ENCODE peak calls at places on chromosomes 5 and 9, in ten cellular contexts. Z is fibroblast of lung; I is fibroblast of pulmonary artery; X is NCI-H446 treated with DMSO at 0.1 percent for 48 hours; S is GM20000; V is tibial artery; C is astrocyte of the spinal cord; N is amygdala; O is activated CD4-positive, alpha-beta T cell treated with anti-CD3 and anti-CD28 coated beads, Interleukin-2, amount 10 ng/mL, durations not matched to agents 7 days and 5 days; H is central memory CD4-positive, alpha-beta T cell. Y is an unnamed sample.

GRCh38 chr9:134651226-134651905 is 9.8 kb downstream of the COL5A1 start:
- DNase-seq in Z (no peak), I (no peak), X (no peak), S (no peak), V (peak), C (no peak), N (no peak), O (no peak), H (no peak), Y (no peak)

GRCh38 chr5:174303035-174303434 is 257.5 kb downstream of the NSG2 start:
- DNase-seq in Z (no peak), I (no peak), X (no peak), S (no peak), V (no peak), C (no peak), N (no peak), O (no peak), H (no peak), Y (no peak)

GRCh38 chr5:66929995-66930394 is 266.6 kb downstream of the CD180 start:
- DNase-seq in Z (no peak), I (no peak), X (no peak), S (no peak), V (no peak), C (no peak), N (no peak), O (no peak), H (no peak), Y (no peak)

GRCh38 chr9:18768951-18769622 is 263.9 kb downstream of the SAXO1 start:
- DNase-seq in Z (no peak), I (no peak), X (no peak), S (peak), V (no peak), C (no peak), N (no peak), O (no peak), H (no peak), Y (no peak)

GRCh38 chr5:137220523-137220927 is 278.6 kb downstream of the SPOCK1 start:
- DNase-seq in Z (peak), I (peak), X (peak), S (peak), V (no peak), C (peak), N (no peak), O (no peak), H (no peak), Y (peak)

GRCh38 chr5:142601432-142601831 is 84.5 kb downstream of the FGF1 start:
- DNase-seq in Z (no peak), I (no peak), X (no peak), S (no peak), V (no peak), C (no peak), N (no peak), O (no peak), H (no peak), Y (no peak)

GRCh38 chr5:167284491-167284890 is 1007.0 kb upstream of the WWC1 start:
- DNase-seq in Z (peak), I (peak), X (no peak), S (no peak), V (no peak), C (peak), N (no peak), O (no peak), H (no peak), Y (no peak)

GRCh38 chr9:2916382-2916985 is 72.6 kb upstream of the PUM3 start:
- DNase-seq in Z (no peak), I (peak), X (peak), S (no peak), V (no peak), C (no peak), N (no peak), O (no peak), H (no peak), Y (no peak)

GRCh38 chr9:137457406-137458193 is 1.5 kb downstream of the NSMF start:
- DNase-seq in Z (no peak), I (no peak), X (no peak), S (no peak), V (peak), C (no peak), N (no peak), O (no peak), H (no peak), Y (no peak)

GRCh38 chr9:114071197-114071795 is 6.8 kb downstream of the AMBP start:
- DNase-seq in Z (no peak), I (no peak), X (no peak), S (no peak), V (peak), C (no peak), N (no peak), O (no peak), H (no peak), Y (no peak)

GRCh38 chr5:113171520-113171919 is 194.9 kb downstream of the DCP2 start:
- DNase-seq in Z (no peak), I (no peak), X (no peak), S (no peak), V (no peak), C (no peak), N (no peak), O (no peak), H (no peak), Y (no peak)

GRCh38 chr5:120452471-120452870 is 11.6 kb upstream of the PRR16 start:
- DNase-seq in Z (no peak), I (no peak), X (no peak), S (no peak), V (no peak), C (no peak), N (no peak), O (no peak), H (no peak), Y (no peak)

GRCh38 chr9:82606761-82607382 is 456.1 kb downstream of the RASEF start:
- DNase-seq in Z (peak), I (peak), X (peak), S (peak), V (no peak), C (peak), N (no peak), O (peak), H (no peak), Y (peak)

GRCh38 chr5:123344819-123345426 is 78.3 kb downstream of the CEP120 start:
- DNase-seq in Z (peak), I (peak), X (no peak), S (no peak), V (peak), C (peak), N (peak), O (peak), H (no peak), Y (peak)

GRCh38 chr9:84375954-84376353 is 35.4 kb upstream of the SLC28A3 start:
- DNase-seq in Z (no peak), I (no peak), X (no peak), S (no peak), V (no peak), C (no peak), N (no peak), O (no peak), H (no peak), Y (no peak)

GRCh38 chr5:179271301-179271650 is 74.0 kb downstream of the ADAMTS2 start:
- DNase-seq in Z (no peak), I (no peak), X (no peak), S (no peak), V (peak), C (no peak), N (no peak), O (no peak), H (no peak), Y (no peak)

GRCh38 chr9:133788819-133789733 is 50.9 kb upstream of the SARDH start:
- DNase-seq in Z (no peak), I (no peak), X (no peak), S (no peak), V (no peak), C (no peak), N (peak), O (no peak), H (no peak), Y (no peak)

GRCh38 chr9:96116275-96117051 is 185.5 kb downstream of the HSD17B3 start:
- DNase-seq in Z (peak), I (no peak), X (no peak), S (no peak), V (no peak), C (no peak), N (peak), O (no peak), H (no peak), Y (no peak)

GRCh38 chr5:103452089-103452488 is 110.5 kb downstream of the NUDT12 start:
- DNase-seq in Z (no peak), I (no peak), X (no peak), S (no peak), V (no peak), C (no peak), N (no peak), O (no peak), H (no peak), Y (no peak)

GRCh38 chr9:91845839-91846238 is 104.2 kb downstream of the ROR2 start:
- DNase-seq in Z (no peak), I (no peak), X (no peak), S (no peak), V (no peak), C (no peak), N (no peak), O (no peak), H (no peak), Y (no peak)

GRCh38 chr5:100772548-100772947 is 130.5 kb downstream of the ST8SIA4 start:
- DNase-seq in Z (no peak), I (no peak), X (no peak), S (no peak), V (no peak), C (no peak), N (no peak), O (no peak), H (no peak), Y (no peak)

GRCh38 chr9:76143834-76144233 is 250.4 kb downstream of the RFK start:
- DNase-seq in Z (no peak), I (no peak), X (no peak), S (no peak), V (no peak), C (no peak), N (no peak), O (no peak), H (no peak), Y (no peak)

GRCh38 chr5:15521349-15521937 is 21.5 kb downstream of the FBXL7 start:
- DNase-seq in Z (no peak), I (peak), X (no peak), S (no peak), V (no peak), C (no peak), N (no peak), O (no peak), H (no peak), Y (no peak)

GRCh38 chr5:154521756-154522155 is 43.7 kb upstream of the HAND1 start:
- DNase-seq in Z (no peak), I (no peak), X (no peak), S (no peak), V (no peak), C (no peak), N (no peak), O (no peak), H (no peak), Y (no peak)

GRCh38 chr5:38403407-38403806 is 145.0 kb downstream of the EGFLAM start:
- DNase-seq in Z (peak), I (peak), X (no peak), S (no peak), V (no peak), C (no peak), N (no peak), O (no peak), H (no peak), Y (no peak)

GRCh38 chr5:155278524-155278923 is 265.0 kb downstream of the KIF4B start:
- DNase-seq in Z (no peak), I (no peak), X (no peak), S (no peak), V (no peak), C (no peak), N (no peak), O (no peak), H (no peak), Y (no peak)

GRCh38 chr5:85049020-85049419 is 664.3 kb upstream of the EDIL3 start:
- DNase-seq in Z (peak), I (peak), X (peak), S (no peak), V (no peak), C (peak), N (no peak), O (no peak), H (no peak), Y (no peak)

GRCh38 chr9:88313364-88314220 is 74.7 kb upstream of the SPIN1 start:
- DNase-seq in Z (no peak), I (no peak), X (no peak), S (no peak), V (no peak), C (no peak), N (no peak), O (no peak), H (no peak), Y (no peak)

GRCh38 chr9:116149844-116150243 is 3.7 kb upstream of the PAPPA start:
- DNase-seq in Z (peak), I (peak), X (no peak), S (peak), V (no peak), C (no peak), N (no peak), O (no peak), H (no peak), Y (no peak)

GRCh38 chr9:94740191-94740874 is 13.8 kb downstream of the AOPEP start:
- DNase-seq in Z (no peak), I (no peak), X (no peak), S (no peak), V (no peak), C (no peak), N (no peak), O (no peak), H (no peak), Y (no peak)

GRCh38 chr9:116459576-116459975 is 227.5 kb upstream of the TRIM32 start:
- DNase-seq in Z (no peak), I (no peak), X (no peak), S (no peak), V (no peak), C (no peak), N (no peak), O (no peak), H (no peak), Y (no peak)

GRCh38 chr9:128174062-128174461 is 14.0 kb downstream of the BBLN start:
- DNase-seq in Z (no peak), I (no peak), X (no peak), S (no peak), V (no peak), C (no peak), N (no peak), O (no peak), H (no peak), Y (no peak)

GRCh38 chr5:142816577-142816976 is 46.4 kb downstream of the ARHGAP26 start:
- DNase-seq in Z (peak), I (peak), X (no peak), S (no peak), V (peak), C (peak), N (peak), O (no peak), H (no peak), Y (peak)

GRCh38 chr5:3056901-3057300 is 305.4 kb upstream of the IRX2 start:
- DNase-seq in Z (no peak), I (no peak), X (no peak), S (no peak), V (no peak), C (no peak), N (no peak), O (no peak), H (no peak), Y (no peak)

GRCh38 chr5:154728884-154729283 is 26.3 kb upstream of the LARP1 start:
- DNase-seq in Z (no peak), I (no peak), X (no peak), S (no peak), V (no peak), C (no peak), N (no peak), O (no peak), H (no peak), Y (no peak)

Y was measured in HFFc6.